ENCODE peak calls at places on chromosomes 4 and X, in seven cellular contexts. One of them, this sample, is unnamed.

GRCh38 chr4:65658117-65658516 is 12.2 kb downstream of the EPHA5 start:
- DNase-seq in substantia nigra: no peak
- DNase-seq in WTC11: no peak
- DNase-seq in chondrocyte: no peak
- DNase-seq in GM12892: no peak
- DNase-seq in Right ventricle myocardium superior: no peak
- DNase-seq in IMR-90: no peak
- DNase-seq in this sample: no peak

GRCh38 chr4:140703463-140703862 is 52.7 kb downstream of the TBC1D9 start:
- DNase-seq in substantia nigra: no peak
- DNase-seq in WTC11: no peak
- DNase-seq in chondrocyte: no peak
- DNase-seq in GM12892: no peak
- DNase-seq in Right ventricle myocardium superior: no peak
- DNase-seq in IMR-90: peak
- DNase-seq in this sample: no peak

GRCh38 chr4:140153744-140154571 is at the start of gene MAML3:
- DNase-seq in substantia nigra: peak
- DNase-seq in WTC11: peak
- DNase-seq in chondrocyte: peak
- DNase-seq in GM12892: peak
- DNase-seq in Right ventricle myocardium superior: peak
- DNase-seq in IMR-90: peak
- DNase-seq in this sample: peak

GRCh38 chrX:115898382-115899001 is 272.1 kb upstream of the AGTR2 start:
- DNase-seq in substantia nigra: peak
- DNase-seq in WTC11: no peak
- DNase-seq in chondrocyte: no peak
- DNase-seq in GM12892: no peak
- DNase-seq in Right ventricle myocardium superior: no peak
- DNase-seq in IMR-90: peak
- DNase-seq in this sample: peak

GRCh38 chr4:166735553-166735952 is 498.7 kb downstream of the SPOCK3 start:
- DNase-seq in substantia nigra: no peak
- DNase-seq in WTC11: no peak
- DNase-seq in chondrocyte: no peak
- DNase-seq in GM12892: no peak
- DNase-seq in Right ventricle myocardium superior: no peak
- DNase-seq in IMR-90: no peak
- DNase-seq in this sample: no peak

GRCh38 chr4:138275946-138276621 is 33.9 kb upstream of the SLC7A11 start:
- DNase-seq in substantia nigra: no peak
- DNase-seq in WTC11: no peak
- DNase-seq in chondrocyte: no peak
- DNase-seq in GM12892: no peak
- DNase-seq in Right ventricle myocardium superior: no peak
- DNase-seq in IMR-90: peak
- DNase-seq in this sample: no peak

GRCh38 chrX:129925305-129926092 is 19.5 kb downstream of the UTP14A start:
- DNase-seq in substantia nigra: peak
- DNase-seq in WTC11: peak
- DNase-seq in chondrocyte: no peak
- DNase-seq in GM12892: peak
- DNase-seq in Right ventricle myocardium superior: peak
- DNase-seq in IMR-90: peak
- DNase-seq in this sample: peak

GRCh38 chrX:71053217-71053621 is 14.9 kb downstream of the SNX12 start:
- DNase-seq in substantia nigra: no peak
- DNase-seq in WTC11: peak
- DNase-seq in chondrocyte: no peak
- DNase-seq in GM12892: no peak
- DNase-seq in Right ventricle myocardium superior: peak
- DNase-seq in IMR-90: no peak
- DNase-seq in this sample: peak

GRCh38 chr4:171025323-171025722 is 787.9 kb upstream of the GALNTL6 start:
- DNase-seq in substantia nigra: no peak
- DNase-seq in WTC11: no peak
- DNase-seq in chondrocyte: no peak
- DNase-seq in GM12892: no peak
- DNase-seq in Right ventricle myocardium superior: no peak
- DNase-seq in IMR-90: no peak
- DNase-seq in this sample: no peak

GRCh38 chr4:176268963-176269362 is at the start of gene ASB5:
- DNase-seq in substantia nigra: no peak
- DNase-seq in WTC11: no peak
- DNase-seq in chondrocyte: no peak
- DNase-seq in GM12892: no peak
- DNase-seq in Right ventricle myocardium superior: no peak
- DNase-seq in IMR-90: no peak
- DNase-seq in this sample: no peak

GRCh38 chrX:7582191-7582590 is 260.8 kb upstream of the VCX start:
- DNase-seq in substantia nigra: no peak
- DNase-seq in WTC11: no peak
- DNase-seq in chondrocyte: no peak
- DNase-seq in GM12892: no peak
- DNase-seq in Right ventricle myocardium superior: no peak
- DNase-seq in IMR-90: no peak
- DNase-seq in this sample: no peak

GRCh38 chrX:22748093-22748999 is 251.4 kb upstream of the DDX53 start:
- DNase-seq in substantia nigra: peak
- DNase-seq in WTC11: peak
- DNase-seq in chondrocyte: no peak
- DNase-seq in GM12892: peak
- DNase-seq in Right ventricle myocardium superior: peak
- DNase-seq in IMR-90: peak
- DNase-seq in this sample: peak

GRCh38 chrX:39667191-39667590 is 430.6 kb downstream of the BCOR start:
- DNase-seq in substantia nigra: no peak
- DNase-seq in WTC11: no peak
- DNase-seq in chondrocyte: no peak
- DNase-seq in GM12892: no peak
- DNase-seq in Right ventricle myocardium superior: no peak
- DNase-seq in IMR-90: no peak
- DNase-seq in this sample: no peak

GRCh38 chrX:141936080-141936479 is 32.4 kb downstream of the MAGEC1 start:
- DNase-seq in substantia nigra: no peak
- DNase-seq in WTC11: no peak
- DNase-seq in chondrocyte: no peak
- DNase-seq in GM12892: no peak
- DNase-seq in Right ventricle myocardium superior: no peak
- DNase-seq in IMR-90: no peak
- DNase-seq in this sample: no peak

GRCh38 chr4:151573474-151573873 is 164.5 kb downstream of the FHIP1A start:
- DNase-seq in substantia nigra: no peak
- DNase-seq in WTC11: no peak
- DNase-seq in chondrocyte: no peak
- DNase-seq in GM12892: no peak
- DNase-seq in Right ventricle myocardium superior: no peak
- DNase-seq in IMR-90: no peak
- DNase-seq in this sample: no peak

GRCh38 chr4:8439168-8439567 is 1.4 kb downstream of the ACOX3 start:
- DNase-seq in substantia nigra: no peak
- DNase-seq in WTC11: no peak
- DNase-seq in chondrocyte: no peak
- DNase-seq in GM12892: no peak
- DNase-seq in Right ventricle myocardium superior: no peak
- DNase-seq in IMR-90: peak
- DNase-seq in this sample: no peak

GRCh38 chrX:45240334-45240733 is 39.7 kb upstream of the DIPK2B start:
- DNase-seq in substantia nigra: no peak
- DNase-seq in WTC11: no peak
- DNase-seq in chondrocyte: no peak
- DNase-seq in GM12892: no peak
- DNase-seq in Right ventricle myocardium superior: no peak
- DNase-seq in IMR-90: no peak
- DNase-seq in this sample: no peak

GRCh38 chrX:121365572-121366161 is 318.3 kb downstream of the GLUD2 start:
- DNase-seq in substantia nigra: no peak
- DNase-seq in WTC11: no peak
- DNase-seq in chondrocyte: no peak
- DNase-seq in GM12892: no peak
- DNase-seq in Right ventricle myocardium superior: no peak
- DNase-seq in IMR-90: no peak
- DNase-seq in this sample: no peak

GRCh38 chr4:10013722-10014121 is 7.6 kb downstream of the SLC2A9 start:
- DNase-seq in substantia nigra: no peak
- DNase-seq in WTC11: peak
- DNase-seq in chondrocyte: no peak
- DNase-seq in GM12892: peak
- DNase-seq in Right ventricle myocardium superior: peak
- DNase-seq in IMR-90: no peak
- DNase-seq in this sample: peak

GRCh38 chr4:120055167-120055566 is 11.5 kb downstream of the MAD2L1 start:
- DNase-seq in substantia nigra: no peak
- DNase-seq in WTC11: no peak
- DNase-seq in chondrocyte: no peak
- DNase-seq in GM12892: no peak
- DNase-seq in Right ventricle myocardium superior: no peak
- DNase-seq in IMR-90: no peak
- DNase-seq in this sample: no peak

GRCh38 chr4:10738826-10739489 is 54.4 kb upstream of the CLNK start:
- DNase-seq in substantia nigra: no peak
- DNase-seq in WTC11: no peak
- DNase-seq in chondrocyte: no peak
- DNase-seq in GM12892: no peak
- DNase-seq in Right ventricle myocardium superior: no peak
- DNase-seq in IMR-90: peak
- DNase-seq in this sample: no peak

GRCh38 chrX:129637217-129638109 is 17.3 kb downstream of the APLN start:
- DNase-seq in substantia nigra: peak
- DNase-seq in WTC11: peak
- DNase-seq in chondrocyte: no peak
- DNase-seq in GM12892: peak
- DNase-seq in Right ventricle myocardium superior: peak
- DNase-seq in IMR-90: peak
- DNase-seq in this sample: peak

GRCh38 chr4:106019771-106020170 is 124.5 kb downstream of the NPNT start:
- DNase-seq in substantia nigra: no peak
- DNase-seq in WTC11: no peak
- DNase-seq in chondrocyte: no peak
- DNase-seq in GM12892: no peak
- DNase-seq in Right ventricle myocardium superior: no peak
- DNase-seq in IMR-90: peak
- DNase-seq in this sample: peak

GRCh38 chr4:99536148-99536728 is 25.4 kb downstream of the C4orf17 start:
- DNase-seq in substantia nigra: no peak
- DNase-seq in WTC11: no peak
- DNase-seq in chondrocyte: peak
- DNase-seq in GM12892: no peak
- DNase-seq in Right ventricle myocardium superior: no peak
- DNase-seq in IMR-90: no peak
- DNase-seq in this sample: no peak

GRCh38 chr4:40909363-40909876 is 159.7 kb downstream of the NSUN7 start:
- DNase-seq in substantia nigra: no peak
- DNase-seq in WTC11: no peak
- DNase-seq in chondrocyte: no peak
- DNase-seq in GM12892: no peak
- DNase-seq in Right ventricle myocardium superior: no peak
- DNase-seq in IMR-90: peak
- DNase-seq in this sample: peak

GRCh38 chr4:8010618-8011017 is 71.0 kb upstream of the AFAP1 start:
- DNase-seq in substantia nigra: peak
- DNase-seq in WTC11: no peak
- DNase-seq in chondrocyte: no peak
- DNase-seq in GM12892: no peak
- DNase-seq in Right ventricle myocardium superior: no peak
- DNase-seq in IMR-90: peak
- DNase-seq in this sample: no peak

GRCh38 chr4:108210989-108211725 is 42.4 kb upstream of the LEF1 start:
- DNase-seq in substantia nigra: no peak
- DNase-seq in WTC11: no peak
- DNase-seq in chondrocyte: no peak
- DNase-seq in GM12892: no peak
- DNase-seq in Right ventricle myocardium superior: no peak
- DNase-seq in IMR-90: peak
- DNase-seq in this sample: no peak

GRCh38 chr4:107519057-107519456 is 201.0 kb downstream of the PAPSS1 start:
- DNase-seq in substantia nigra: no peak
- DNase-seq in WTC11: peak
- DNase-seq in chondrocyte: no peak
- DNase-seq in GM12892: no peak
- DNase-seq in Right ventricle myocardium superior: no peak
- DNase-seq in IMR-90: peak
- DNase-seq in this sample: peak

GRCh38 chrX:1248381-1249061 is 20.1 kb upstream of the CSF2RA start:
- DNase-seq in substantia nigra: no peak
- DNase-seq in WTC11: peak
- DNase-seq in chondrocyte: no peak
- DNase-seq in GM12892: no peak
- DNase-seq in Right ventricle myocardium superior: peak
- DNase-seq in IMR-90: no peak
- DNase-seq in this sample: no peak

GRCh38 chr4:99947608-99948007 is 1.2 kb upstream of the DNAJB14 start:
- DNase-seq in substantia nigra: no peak
- DNase-seq in WTC11: no peak
- DNase-seq in chondrocyte: no peak
- DNase-seq in GM12892: no peak
- DNase-seq in Right ventricle myocardium superior: no peak
- DNase-seq in IMR-90: no peak
- DNase-seq in this sample: no peak

GRCh38 chrX:153651540-153652079 is 4.6 kb downstream of the DUSP9 start:
- DNase-seq in substantia nigra: no peak
- DNase-seq in WTC11: no peak
- DNase-seq in chondrocyte: peak
- DNase-seq in GM12892: peak
- DNase-seq in Right ventricle myocardium superior: no peak
- DNase-seq in IMR-90: no peak
- DNase-seq in this sample: no peak

GRCh38 chrX:131262738-131263679 is 26.1 kb downstream of the IGSF1 start:
- DNase-seq in substantia nigra: no peak
- DNase-seq in WTC11: peak
- DNase-seq in chondrocyte: no peak
- DNase-seq in GM12892: no peak
- DNase-seq in Right ventricle myocardium superior: no peak
- DNase-seq in IMR-90: no peak
- DNase-seq in this sample: no peak

GRCh38 chr4:14529653-14530052 is 472.6 kb upstream of the CPEB2 start:
- DNase-seq in substantia nigra: no peak
- DNase-seq in WTC11: no peak
- DNase-seq in chondrocyte: no peak
- DNase-seq in GM12892: no peak
- DNase-seq in Right ventricle myocardium superior: no peak
- DNase-seq in IMR-90: no peak
- DNase-seq in this sample: no peak

GRCh38 chr4:184762100-184762499 is 28.2 kb upstream of the CENPU start:
- DNase-seq in substantia nigra: no peak
- DNase-seq in WTC11: no peak
- DNase-seq in chondrocyte: no peak
- DNase-seq in GM12892: no peak
- DNase-seq in Right ventricle myocardium superior: no peak
- DNase-seq in IMR-90: no peak
- DNase-seq in this sample: no peak

This sample was measured in dermis microvascular lymphatic vessel endothelial cell.